ENCODE peak calls at places on chromosomes 7 and 10, in four cellular contexts. One of them, this sample, is unnamed.
A peak's percentile ranks its signal among the peaks of the same experiment; 100 is the strongest.

GRCh38 chr10:17669185-17669872 is 25.4 kb downstream of the STAM start:
- DNase-seq in CD8-positive, alpha-beta T cell: no peak
- DNase-seq in A549: no peak
- DNase-seq in effector memory CD4-positive, alpha-beta T cell: peak; percentile 54
- DNase-seq in this sample: no peak

GRCh38 chr7:155460926-155461613 is 3.1 kb downstream of the EN2 start:
- DNase-seq in CD8-positive, alpha-beta T cell: no peak
- DNase-seq in A549: no peak
- DNase-seq in effector memory CD4-positive, alpha-beta T cell: no peak
- DNase-seq in this sample: no peak

GRCh38 chr10:61643316-61643751 is 19.4 kb upstream of the CABCOCO1 start:
- DNase-seq in CD8-positive, alpha-beta T cell: no peak
- DNase-seq in A549: no peak
- DNase-seq in effector memory CD4-positive, alpha-beta T cell: no peak
- DNase-seq in this sample: no peak

GRCh38 chr10:97171001-97171400 is 14.8 kb downstream of the SLIT1 start:
- DNase-seq in CD8-positive, alpha-beta T cell: no peak
- DNase-seq in A549: no peak
- DNase-seq in effector memory CD4-positive, alpha-beta T cell: no peak
- DNase-seq in this sample: no peak

GRCh38 chr7:2162959-2163358 is 69.8 kb downstream of the MAD1L1 start:
- DNase-seq in CD8-positive, alpha-beta T cell: no peak
- DNase-seq in A549: no peak
- DNase-seq in effector memory CD4-positive, alpha-beta T cell: no peak
- DNase-seq in this sample: no peak

GRCh38 chr10:100022403-100022802 is 12.7 kb upstream of the DNMBP start:
- DNase-seq in CD8-positive, alpha-beta T cell: no peak
- DNase-seq in A549: no peak
- DNase-seq in effector memory CD4-positive, alpha-beta T cell: no peak
- DNase-seq in this sample: no peak

GRCh38 chr10:61984803-61985418 is 83.4 kb downstream of the ARID5B start:
- DNase-seq in CD8-positive, alpha-beta T cell: no peak
- DNase-seq in A549: no peak
- DNase-seq in effector memory CD4-positive, alpha-beta T cell: no peak
- DNase-seq in this sample: no peak

GRCh38 chr7:80243425-80243824 is 108.8 kb downstream of the GNAI1 start:
- DNase-seq in CD8-positive, alpha-beta T cell: no peak
- DNase-seq in A549: no peak
- DNase-seq in effector memory CD4-positive, alpha-beta T cell: no peak
- DNase-seq in this sample: no peak

GRCh38 chr7:2018786-2019692 is 213.7 kb downstream of the MAD1L1 start:
- DNase-seq in CD8-positive, alpha-beta T cell: no peak
- DNase-seq in A549: no peak
- DNase-seq in effector memory CD4-positive, alpha-beta T cell: no peak
- DNase-seq in this sample: no peak

GRCh38 chr7:55205124-55205955 is 159.8 kb upstream of the LANCL2 start:
- DNase-seq in CD8-positive, alpha-beta T cell: no peak
- DNase-seq in A549: no peak
- DNase-seq in effector memory CD4-positive, alpha-beta T cell: no peak
- DNase-seq in this sample: no peak

GRCh38 chr10:119113805-119114732 is 10.2 kb downstream of the DENND10 start:
- DNase-seq in CD8-positive, alpha-beta T cell: no peak
- DNase-seq in A549: peak; percentile 53
- DNase-seq in effector memory CD4-positive, alpha-beta T cell: no peak
- DNase-seq in this sample: no peak

GRCh38 chr7:74656911-74657691 is 417 bp upstream of the GTF2I start:
- DNase-seq in CD8-positive, alpha-beta T cell: peak; percentile 98
- DNase-seq in A549: peak; percentile 94
- DNase-seq in effector memory CD4-positive, alpha-beta T cell: peak; percentile 96
- DNase-seq in this sample: peak; percentile 57

GRCh38 chr10:30821994-30822692 is 192.6 kb upstream of the LYZL2 start:
- DNase-seq in CD8-positive, alpha-beta T cell: no peak
- DNase-seq in A549: no peak
- DNase-seq in effector memory CD4-positive, alpha-beta T cell: no peak
- DNase-seq in this sample: no peak

GRCh38 chr7:18844735-18845134 is 272.7 kb downstream of the TWIST1 start:
- DNase-seq in CD8-positive, alpha-beta T cell: no peak
- DNase-seq in A549: no peak
- DNase-seq in effector memory CD4-positive, alpha-beta T cell: no peak
- DNase-seq in this sample: no peak

GRCh38 chr7:129343099-129343700 is 91.0 kb upstream of the STRIP2 start:
- DNase-seq in CD8-positive, alpha-beta T cell: no peak
- DNase-seq in A549: peak; percentile 36
- DNase-seq in effector memory CD4-positive, alpha-beta T cell: no peak
- DNase-seq in this sample: no peak

GRCh38 chr10:28087675-28088351 is 88.9 kb upstream of the ODAD2 start:
- DNase-seq in CD8-positive, alpha-beta T cell: no peak
- DNase-seq in A549: no peak
- DNase-seq in effector memory CD4-positive, alpha-beta T cell: no peak
- DNase-seq in this sample: no peak

GRCh38 chr7:154879629-154880028 is 123.3 kb downstream of the PAXIP1 start:
- DNase-seq in CD8-positive, alpha-beta T cell: no peak
- DNase-seq in A549: no peak
- DNase-seq in effector memory CD4-positive, alpha-beta T cell: no peak
- DNase-seq in this sample: no peak

GRCh38 chr7:40777913-40778312 is 643.1 kb downstream of the SUGCT start:
- DNase-seq in CD8-positive, alpha-beta T cell: no peak
- DNase-seq in A549: no peak
- DNase-seq in effector memory CD4-positive, alpha-beta T cell: no peak
- DNase-seq in this sample: no peak

DNA sequence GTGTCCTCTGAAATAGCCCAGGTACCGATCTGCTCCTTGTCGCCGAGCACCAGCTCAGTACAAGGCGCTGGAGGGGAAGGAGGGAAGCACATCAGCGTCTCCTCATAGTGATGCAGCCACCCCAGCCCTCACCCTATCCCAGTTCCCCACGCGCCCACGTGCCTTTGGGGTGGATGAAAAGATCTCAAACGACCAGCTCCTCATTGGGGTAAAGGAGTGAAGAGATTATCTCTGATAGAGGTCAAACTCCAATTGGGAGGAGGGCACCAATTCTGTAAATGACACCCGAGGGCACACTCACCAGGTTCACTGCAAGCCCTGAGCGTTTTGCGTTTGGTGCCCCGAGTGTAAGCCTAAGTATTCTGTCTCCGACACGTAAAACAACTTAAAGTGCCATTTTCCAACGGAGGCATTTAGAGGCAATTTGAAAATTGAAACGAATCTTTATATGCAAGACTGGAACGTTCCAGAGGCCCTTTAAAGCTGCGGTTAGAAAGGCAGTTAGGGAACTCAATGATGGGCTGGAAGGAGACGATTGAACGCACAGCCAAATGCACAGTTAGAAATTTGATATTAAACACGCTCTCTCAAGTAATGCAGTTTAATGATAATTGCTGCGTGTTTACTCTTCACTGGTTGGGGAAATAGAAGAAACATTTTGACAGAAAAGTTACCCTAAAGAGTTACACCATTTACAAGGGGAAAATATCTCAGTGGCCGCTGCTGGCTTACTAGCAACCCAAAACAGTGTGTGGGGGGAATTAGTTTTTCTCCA is 8.9 kb upstream of the EMX2 start:
- DNase-seq in CD8-positive, alpha-beta T cell: no peak
- DNase-seq in A549: no peak
- DNase-seq in effector memory CD4-positive, alpha-beta T cell: no peak
- DNase-seq in this sample: no peak
- H3K27ac ChIP-seq in CD8-positive, alpha-beta T cell: no peak overlapping the region
- H3K27ac ChIP-seq in A549: no peak overlapping the region
- H3K27ac ChIP-seq in effector memory CD4-positive, alpha-beta T cell: no peak overlapping the region
- H3K27ac ChIP-seq in this sample: no peak overlapping the region

GRCh38 chr10:87558333-87558732 is 53.6 kb downstream of the MINPP1 start:
- DNase-seq in CD8-positive, alpha-beta T cell: no peak
- DNase-seq in A549: no peak
- DNase-seq in effector memory CD4-positive, alpha-beta T cell: no peak
- DNase-seq in this sample: no peak
- H3K27ac ChIP-seq in CD8-positive, alpha-beta T cell: no peak overlapping the region
- H3K27ac ChIP-seq in A549: no peak overlapping the region
- H3K27ac ChIP-seq in effector memory CD4-positive, alpha-beta T cell: no peak overlapping the region
- H3K27ac ChIP-seq in this sample: no peak overlapping the region

GRCh38 chr10:91610919-91611318 is 22.0 kb downstream of the PPP1R3C start:
- DNase-seq in CD8-positive, alpha-beta T cell: no peak
- DNase-seq in A549: no peak
- DNase-seq in effector memory CD4-positive, alpha-beta T cell: no peak
- DNase-seq in this sample: no peak
- H3K27ac ChIP-seq in CD8-positive, alpha-beta T cell: no peak overlapping the region
- H3K27ac ChIP-seq in A549: peak overlapping the region; percentile 73
- H3K27ac ChIP-seq in effector memory CD4-positive, alpha-beta T cell: no peak overlapping the region
- H3K27ac ChIP-seq in this sample: peak overlapping the region; percentile 2

DNA sequence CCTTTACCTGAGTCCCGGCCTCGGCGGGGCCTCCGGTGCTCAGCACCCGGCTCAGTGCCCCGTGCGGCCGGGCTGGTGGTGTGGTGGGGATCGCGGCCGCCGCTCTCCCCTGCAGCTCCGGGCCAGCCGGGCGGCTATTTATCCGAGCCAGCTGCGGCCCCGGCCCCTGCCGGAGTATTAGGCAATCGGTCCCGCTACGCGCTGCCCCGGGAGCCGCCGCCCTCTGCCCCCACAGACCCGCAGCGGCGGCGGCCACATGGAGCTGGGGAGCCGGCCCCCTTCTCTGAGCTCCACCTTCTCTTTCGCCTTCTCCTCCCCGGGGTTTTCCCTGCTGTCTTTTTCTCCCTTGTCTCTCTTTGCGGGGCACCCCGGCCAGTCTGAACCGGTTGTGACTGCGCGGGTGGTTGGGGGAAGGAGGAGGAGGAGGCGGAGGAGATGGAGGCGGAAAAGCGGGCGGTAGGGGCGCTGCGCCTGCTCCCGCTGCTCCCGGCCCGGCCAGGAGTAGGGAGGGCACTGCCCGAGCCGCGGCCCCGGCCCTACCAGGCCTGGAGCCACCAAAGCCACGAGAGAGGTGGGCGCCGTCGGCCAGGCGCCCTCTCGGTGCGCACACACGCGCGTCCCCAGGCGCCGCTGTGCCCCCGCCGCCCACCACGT is at the start of gene SLC16A9:
- DNase-seq in CD8-positive, alpha-beta T cell: no peak
- DNase-seq in A549: peak; percentile 53
- DNase-seq in effector memory CD4-positive, alpha-beta T cell: no peak
- DNase-seq in this sample: no peak
- H3K27ac ChIP-seq in CD8-positive, alpha-beta T cell: no peak within 1 kb of the TSS
- H3K27ac ChIP-seq in A549: peak within 1 kb of the TSS; percentile 78
- H3K27ac ChIP-seq in effector memory CD4-positive, alpha-beta T cell: no peak within 1 kb of the TSS
- H3K27ac ChIP-seq in this sample: no peak within 1 kb of the TSS

GRCh38 chr10:14758451-14758850 is 16.2 kb downstream of the FAM107B start:
- DNase-seq in CD8-positive, alpha-beta T cell: no peak
- DNase-seq in A549: no peak
- DNase-seq in effector memory CD4-positive, alpha-beta T cell: no peak
- DNase-seq in this sample: no peak
- H3K27ac ChIP-seq in CD8-positive, alpha-beta T cell: no peak overlapping the region
- H3K27ac ChIP-seq in A549: no peak overlapping the region
- H3K27ac ChIP-seq in effector memory CD4-positive, alpha-beta T cell: no peak overlapping the region
- H3K27ac ChIP-seq in this sample: no peak overlapping the region

GRCh38 chr10:56606202-56606601 is 245.1 kb upstream of the ZWINT start:
- DNase-seq in CD8-positive, alpha-beta T cell: no peak
- DNase-seq in A549: no peak
- DNase-seq in effector memory CD4-positive, alpha-beta T cell: no peak
- DNase-seq in this sample: no peak

GRCh38 chr10:56605043-56605442 is 244.0 kb upstream of the ZWINT start:
- DNase-seq in CD8-positive, alpha-beta T cell: no peak
- DNase-seq in A549: no peak
- DNase-seq in effector memory CD4-positive, alpha-beta T cell: no peak
- DNase-seq in this sample: no peak

GRCh38 chr10:56604624-56605023 is 243.6 kb upstream of the ZWINT start:
- DNase-seq in CD8-positive, alpha-beta T cell: no peak
- DNase-seq in A549: no peak
- DNase-seq in effector memory CD4-positive, alpha-beta T cell: no peak
- DNase-seq in this sample: no peak
- H3K27ac ChIP-seq in CD8-positive, alpha-beta T cell: no peak overlapping the region
- H3K27ac ChIP-seq in A549: no peak overlapping the region
- H3K27ac ChIP-seq in effector memory CD4-positive, alpha-beta T cell: no peak overlapping the region
- H3K27ac ChIP-seq in this sample: no peak overlapping the region

GRCh38 chr7:143477501-143478150 is at the start of gene TAS2R41:
- DNase-seq in CD8-positive, alpha-beta T cell: no peak
- DNase-seq in A549: no peak
- DNase-seq in effector memory CD4-positive, alpha-beta T cell: no peak
- DNase-seq in this sample: no peak
- H3K27ac ChIP-seq in CD8-positive, alpha-beta T cell: no peak within 1 kb of the TSS
- H3K27ac ChIP-seq in A549: no peak within 1 kb of the TSS
- H3K27ac ChIP-seq in effector memory CD4-positive, alpha-beta T cell: no peak within 1 kb of the TSS
- H3K27ac ChIP-seq in this sample: no peak within 1 kb of the TSS

DNA sequence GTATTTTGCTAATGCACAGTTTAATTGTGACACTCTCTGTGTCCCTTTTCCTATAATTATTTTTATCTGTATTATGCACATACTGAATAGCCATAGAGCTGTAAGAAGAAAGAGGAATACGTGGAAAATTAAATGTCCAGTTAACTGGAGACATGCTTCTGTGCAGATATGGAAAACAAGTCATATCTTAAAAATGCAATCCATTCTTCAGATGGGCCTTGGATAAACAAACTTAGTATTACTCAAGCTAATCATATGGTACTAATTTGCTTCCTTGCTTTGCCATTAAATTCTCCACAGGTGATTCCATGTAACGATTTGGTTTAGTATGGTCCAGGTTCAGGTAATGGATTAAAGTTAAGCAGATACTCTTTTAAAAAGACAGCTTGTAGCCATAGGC is 201.2 kb upstream of the CELF2 start:
- DNase-seq in CD8-positive, alpha-beta T cell: no peak
- DNase-seq in A549: no peak
- DNase-seq in effector memory CD4-positive, alpha-beta T cell: no peak
- DNase-seq in this sample: no peak
- H3K27ac ChIP-seq in CD8-positive, alpha-beta T cell: no peak overlapping the region
- H3K27ac ChIP-seq in A549: no peak overlapping the region
- H3K27ac ChIP-seq in effector memory CD4-positive, alpha-beta T cell: no peak overlapping the region
- H3K27ac ChIP-seq in this sample: no peak overlapping the region

This sample was measured in epithelial cell of prostate.